ENCODE peak calls at places on chromosomes 5 and 9, in nine cellular contexts. One of them, this sample, is unnamed.
A peak's percentile ranks its signal among the peaks of the same experiment; 100 is the strongest.

GRCh38 chr5:43699910-43700309 is 96.9 kb downstream of the NNT start:
- DNase-seq in lower leg skin: no peak
- DNase-seq in spleen: no peak
- DNase-seq in A549: no peak
- DNase-seq in heart left ventricle: no peak
- DNase-seq in uterus: no peak
- DNase-seq in GM12891: no peak
- DNase-seq in endothelial cell of umbilical vein: no peak
- DNase-seq in GM12892: no peak
- DNase-seq in this sample: no peak

GRCh38 chr5:17132444-17133083 is 84.9 kb upstream of the BASP1 start:
- DNase-seq in lower leg skin: no peak
- DNase-seq in spleen: no peak
- DNase-seq in A549: peak; percentile 48
- DNase-seq in heart left ventricle: no peak
- DNase-seq in uterus: no peak
- DNase-seq in GM12891: peak; percentile 8
- DNase-seq in endothelial cell of umbilical vein: peak; percentile 67
- DNase-seq in GM12892: no peak
- DNase-seq in this sample: peak; percentile 22

GRCh38 chr9:101751895-101752294 is 13.4 kb upstream of the GRIN3A start:
- DNase-seq in lower leg skin: no peak
- DNase-seq in spleen: no peak
- DNase-seq in A549: no peak
- DNase-seq in heart left ventricle: no peak
- DNase-seq in uterus: no peak
- DNase-seq in GM12891: no peak
- DNase-seq in endothelial cell of umbilical vein: no peak
- DNase-seq in GM12892: no peak
- DNase-seq in this sample: no peak

GRCh38 chr5:113179156-113179555 is 202.6 kb downstream of the DCP2 start:
- DNase-seq in lower leg skin: no peak
- DNase-seq in spleen: no peak
- DNase-seq in A549: no peak
- DNase-seq in heart left ventricle: no peak
- DNase-seq in uterus: no peak
- DNase-seq in GM12891: no peak
- DNase-seq in endothelial cell of umbilical vein: no peak
- DNase-seq in GM12892: no peak
- DNase-seq in this sample: no peak

GRCh38 chr9:87479801-87480201 is 17.9 kb upstream of the DAPK1 start:
- DNase-seq in lower leg skin: peak; percentile 41
- DNase-seq in spleen: no peak
- DNase-seq in A549: no peak
- DNase-seq in heart left ventricle: peak; percentile 26
- DNase-seq in uterus: no peak
- DNase-seq in GM12891: peak; percentile 19
- DNase-seq in endothelial cell of umbilical vein: no peak
- DNase-seq in GM12892: peak; percentile 53
- DNase-seq in this sample: peak; percentile 15

GRCh38 chr5:16574789-16575785 is 41.7 kb downstream of the RETREG1 start:
- DNase-seq in lower leg skin: peak; percentile 35
- DNase-seq in spleen: no peak
- DNase-seq in A549: no peak
- DNase-seq in heart left ventricle: peak; percentile 47
- DNase-seq in uterus: no peak
- DNase-seq in GM12891: no peak
- DNase-seq in endothelial cell of umbilical vein: no peak
- DNase-seq in GM12892: no peak
- DNase-seq in this sample: no peak

GRCh38 chr9:19935422-19935821 is 146.6 kb upstream of the SLC24A2 start:
- DNase-seq in lower leg skin: no peak
- DNase-seq in spleen: no peak
- DNase-seq in A549: no peak
- DNase-seq in heart left ventricle: no peak
- DNase-seq in uterus: no peak
- DNase-seq in GM12891: no peak
- DNase-seq in endothelial cell of umbilical vein: no peak
- DNase-seq in GM12892: no peak
- DNase-seq in this sample: no peak

GRCh38 chr9:127664678-127665507 is 41.9 kb upstream of the CFAP157 start:
- DNase-seq in lower leg skin: no peak
- DNase-seq in spleen: no peak
- DNase-seq in A549: no peak
- DNase-seq in heart left ventricle: no peak
- DNase-seq in uterus: no peak
- DNase-seq in GM12891: no peak
- DNase-seq in endothelial cell of umbilical vein: peak; percentile 67
- DNase-seq in GM12892: no peak
- DNase-seq in this sample: no peak

GRCh38 chr5:55633574-55634203 is 78.4 kb downstream of the SLC38A9 start:
- DNase-seq in lower leg skin: no peak
- DNase-seq in spleen: no peak
- DNase-seq in A549: no peak
- DNase-seq in heart left ventricle: peak; percentile 54
- DNase-seq in uterus: peak; percentile 39
- DNase-seq in GM12891: no peak
- DNase-seq in endothelial cell of umbilical vein: no peak
- DNase-seq in GM12892: no peak
- DNase-seq in this sample: no peak

GRCh38 chr5:159441441-159441840 is 111.2 kb upstream of the IL12B start:
- DNase-seq in lower leg skin: no peak
- DNase-seq in spleen: no peak
- DNase-seq in A549: peak; percentile 74
- DNase-seq in heart left ventricle: peak; percentile 50
- DNase-seq in uterus: no peak
- DNase-seq in GM12891: no peak
- DNase-seq in endothelial cell of umbilical vein: no peak
- DNase-seq in GM12892: no peak
- DNase-seq in this sample: no peak

GRCh38 chr5:54135042-54135441 is 175.3 kb downstream of the ARL15 start:
- DNase-seq in lower leg skin: no peak
- DNase-seq in spleen: no peak
- DNase-seq in A549: no peak
- DNase-seq in heart left ventricle: no peak
- DNase-seq in uterus: no peak
- DNase-seq in GM12891: no peak
- DNase-seq in endothelial cell of umbilical vein: no peak
- DNase-seq in GM12892: no peak
- DNase-seq in this sample: no peak

DNA sequence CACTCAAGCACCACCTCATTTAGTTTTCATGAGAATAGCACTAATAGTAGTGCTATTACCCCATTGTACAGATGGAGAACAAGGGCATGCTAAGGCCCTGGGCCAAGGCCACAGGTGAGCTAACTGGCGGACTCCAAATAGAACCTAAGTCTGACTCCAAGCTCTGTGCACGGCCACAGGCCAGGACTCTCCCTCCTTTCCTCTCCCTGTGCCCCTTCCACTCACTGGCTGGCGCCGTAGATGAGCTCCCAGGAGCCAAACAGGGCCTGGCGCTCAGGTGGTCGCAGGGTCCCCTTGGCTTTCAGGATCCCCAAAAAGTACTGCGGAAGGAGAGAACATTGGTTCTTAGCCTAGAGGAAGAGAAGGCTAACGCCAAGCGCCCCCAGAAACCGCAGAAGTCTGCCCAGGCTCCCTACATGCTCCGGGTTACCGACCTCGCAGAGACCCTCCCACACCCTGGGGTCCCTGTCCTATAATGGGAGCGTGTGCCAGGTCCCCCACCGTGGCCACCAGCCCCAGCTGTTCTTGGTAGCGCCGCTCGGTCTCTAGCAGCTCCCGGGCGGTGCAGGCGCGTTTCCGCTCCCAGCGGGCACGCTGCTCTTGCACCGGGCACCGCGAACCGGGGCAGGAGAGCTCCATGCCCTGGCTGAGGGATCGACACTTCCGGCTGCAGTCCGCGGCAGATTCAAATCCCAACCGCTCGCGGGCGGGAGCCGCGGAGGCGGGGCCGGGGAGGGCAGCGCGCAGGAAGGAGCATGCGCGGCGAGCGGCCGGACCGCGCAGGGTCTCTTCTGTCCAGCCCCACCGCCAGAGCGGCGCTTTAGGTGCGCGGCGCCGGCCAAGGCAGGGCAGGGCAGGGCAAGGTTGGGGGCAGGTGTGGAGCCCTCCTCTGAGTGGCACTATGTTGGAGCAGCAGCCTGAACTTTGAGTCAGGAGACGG is at the start of gene ARHGEF39:
- DNase-seq in lower leg skin: no peak
- DNase-seq in spleen: peak; percentile 92
- DNase-seq in A549: peak; percentile 94
- DNase-seq in heart left ventricle: peak; percentile 78
- DNase-seq in uterus: peak; percentile 68
- DNase-seq in GM12891: peak; percentile 89
- DNase-seq in endothelial cell of umbilical vein: peak; percentile 81
- DNase-seq in GM12892: peak; percentile 94
- DNase-seq in this sample: peak; percentile 88
- TF ChIP-seq POLR2A in lower leg skin: no peak
- TF ChIP-seq POLR2A in spleen: no peak
- TF ChIP-seq POLR2A in A549: peak; percentile 65
- TF ChIP-seq POLR2A in heart left ventricle: peak; percentile 44
- TF ChIP-seq POLR2A in uterus: peak; percentile 24
- TF ChIP-seq POLR2A in GM12891: no peak
- TF ChIP-seq POLR2A in endothelial cell of umbilical vein: peak; percentile 24
- TF ChIP-seq POLR2A in GM12892: peak; percentile 69
- TF ChIP-seq POLR2A in this sample: peak; percentile 84

GRCh38 chr9:69173497-69173890 is 583 bp upstream of the TJP2 start:
- DNase-seq in lower leg skin: no peak
- DNase-seq in spleen: no peak
- DNase-seq in A549: no peak
- DNase-seq in heart left ventricle: no peak
- DNase-seq in uterus: peak; percentile 66
- DNase-seq in GM12891: no peak
- DNase-seq in endothelial cell of umbilical vein: peak; percentile 68
- DNase-seq in GM12892: no peak
- DNase-seq in this sample: no peak

GRCh38 chr9:69175488-69175872 is 1.4 kb downstream of the TJP2 start:
- DNase-seq in lower leg skin: no peak
- DNase-seq in spleen: no peak
- DNase-seq in A549: no peak
- DNase-seq in heart left ventricle: no peak
- DNase-seq in uterus: no peak
- DNase-seq in GM12891: no peak
- DNase-seq in endothelial cell of umbilical vein: no peak
- DNase-seq in GM12892: no peak
- DNase-seq in this sample: peak; percentile 55

GRCh38 chr9:69172895-69173294 is 1.2 kb upstream of the TJP2 start:
- DNase-seq in lower leg skin: no peak
- DNase-seq in spleen: no peak
- DNase-seq in A549: no peak
- DNase-seq in heart left ventricle: no peak
- DNase-seq in uterus: no peak
- DNase-seq in GM12891: no peak
- DNase-seq in endothelial cell of umbilical vein: peak; percentile 47
- DNase-seq in GM12892: no peak
- DNase-seq in this sample: no peak

GRCh38 chr9:69174645-69175487 is 789 bp downstream of the TJP2 start:
- DNase-seq in lower leg skin: peak; percentile 79
- DNase-seq in spleen: no peak
- DNase-seq in A549: no peak
- DNase-seq in heart left ventricle: peak; percentile 60
- DNase-seq in uterus: peak; percentile 71
- DNase-seq in GM12891: peak; percentile 30
- DNase-seq in endothelial cell of umbilical vein: peak; percentile 57
- DNase-seq in GM12892: peak; percentile 39
- DNase-seq in this sample: peak; percentile 32

GRCh38 chr9:69173891-69174644 is at the start of gene TJP2:
- DNase-seq in lower leg skin: peak; percentile 38
- DNase-seq in spleen: peak; percentile 88
- DNase-seq in A549: no peak
- DNase-seq in heart left ventricle: peak; percentile 81
- DNase-seq in uterus: peak; percentile 40
- DNase-seq in GM12891: peak; percentile 58
- DNase-seq in endothelial cell of umbilical vein: peak; percentile 64
- DNase-seq in GM12892: peak; percentile 57
- DNase-seq in this sample: peak; percentile 85
- TF ChIP-seq POLR2A in lower leg skin: no peak
- TF ChIP-seq POLR2A in spleen: no peak
- TF ChIP-seq POLR2A in A549: no peak
- TF ChIP-seq POLR2A in heart left ventricle: peak; percentile 63
- TF ChIP-seq POLR2A in uterus: no peak
- TF ChIP-seq POLR2A in GM12891: no peak
- TF ChIP-seq POLR2A in endothelial cell of umbilical vein: peak; percentile 31
- TF ChIP-seq POLR2A in GM12892: peak; percentile 65
- TF ChIP-seq POLR2A in this sample: peak; percentile 6

DNA sequence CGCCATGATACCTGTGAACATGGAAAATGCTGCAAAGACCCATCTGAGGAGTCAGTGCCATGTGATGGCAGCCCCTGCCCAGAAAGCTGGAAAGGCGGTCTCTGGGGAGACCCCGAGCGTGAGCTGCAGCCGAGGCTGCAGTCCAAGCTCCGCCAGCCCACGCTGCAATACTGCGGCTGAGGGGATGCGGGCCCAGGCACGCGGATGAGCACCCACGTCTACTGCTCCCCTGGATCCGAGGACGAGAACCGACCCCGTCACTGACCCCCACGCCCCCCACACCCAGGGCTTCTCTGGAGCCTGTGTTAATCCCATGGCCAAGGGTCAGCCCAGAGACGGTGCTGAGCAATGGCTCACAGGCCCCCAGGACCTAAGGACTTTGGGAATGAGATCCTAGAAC is 32.4 kb downstream of the SLC12A7 start:
- DNase-seq in lower leg skin: no peak
- DNase-seq in spleen: no peak
- DNase-seq in A549: no peak
- DNase-seq in heart left ventricle: no peak
- DNase-seq in uterus: no peak
- DNase-seq in GM12891: no peak
- DNase-seq in endothelial cell of umbilical vein: no peak
- DNase-seq in GM12892: no peak
- DNase-seq in this sample: no peak
- TF ChIP-seq POLR2A in lower leg skin: no peak
- TF ChIP-seq POLR2A in spleen: no peak
- TF ChIP-seq POLR2A in A549: no peak
- TF ChIP-seq POLR2A in heart left ventricle: no peak
- TF ChIP-seq POLR2A in uterus: no peak
- TF ChIP-seq POLR2A in GM12891: no peak
- TF ChIP-seq POLR2A in endothelial cell of umbilical vein: no peak
- TF ChIP-seq POLR2A in GM12892: no peak
- TF ChIP-seq POLR2A in this sample: no peak

DNA sequence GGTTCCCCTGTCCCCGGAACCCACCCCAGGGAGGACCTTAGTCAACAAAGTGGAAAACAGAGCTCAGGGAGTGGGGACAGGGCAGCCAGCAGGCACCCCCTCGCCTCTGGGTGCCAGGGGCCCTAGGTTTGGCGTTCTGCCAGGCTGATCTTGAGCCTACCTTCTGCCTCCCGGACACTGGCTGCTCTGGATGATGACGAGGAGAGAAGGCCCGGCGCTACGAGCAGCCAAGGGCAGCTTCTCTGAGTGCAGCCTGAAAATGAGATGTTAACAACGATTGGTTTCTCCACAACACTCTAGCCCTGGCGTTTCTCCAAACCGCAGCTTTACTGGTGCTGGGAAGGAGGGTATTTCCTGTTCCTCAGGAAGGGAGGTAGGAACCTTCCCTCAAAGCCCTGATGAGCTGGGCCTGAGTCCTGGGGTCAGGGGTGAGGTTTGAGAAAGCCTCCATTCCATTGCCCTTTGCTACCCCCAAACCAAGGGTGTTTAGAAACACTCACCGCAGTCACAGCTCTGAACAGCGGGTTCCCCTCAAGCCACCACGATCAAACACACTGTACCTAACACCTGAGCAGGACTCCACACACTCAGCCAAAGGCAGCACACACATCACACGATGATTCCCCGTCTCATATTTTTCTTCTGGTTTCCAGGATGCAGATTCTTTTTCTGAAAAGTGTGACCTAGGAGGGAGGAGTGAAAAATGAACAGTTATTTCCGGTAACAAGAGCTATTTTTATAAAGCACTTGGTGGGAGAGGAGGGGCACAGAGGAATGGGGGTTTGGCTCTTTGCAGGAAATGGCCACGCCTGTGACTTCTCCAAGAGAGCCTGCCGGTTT is at the start of gene STING1:
- DNase-seq in lower leg skin: peak; percentile 82
- DNase-seq in spleen: peak; percentile 88
- DNase-seq in A549: no peak
- DNase-seq in heart left ventricle: peak; percentile 85
- DNase-seq in uterus: peak; percentile 84
- DNase-seq in GM12891: no peak
- DNase-seq in endothelial cell of umbilical vein: peak; percentile 90
- DNase-seq in GM12892: no peak
- DNase-seq in this sample: peak; percentile 87
- TF ChIP-seq POLR2A in lower leg skin: no peak
- TF ChIP-seq POLR2A in spleen: peak; percentile 37
- TF ChIP-seq POLR2A in A549: no peak
- TF ChIP-seq POLR2A in heart left ventricle: peak; percentile 25
- TF ChIP-seq POLR2A in uterus: no peak
- TF ChIP-seq POLR2A in GM12891: no peak
- TF ChIP-seq POLR2A in endothelial cell of umbilical vein: peak; percentile 58
- TF ChIP-seq POLR2A in GM12892: no peak
- TF ChIP-seq POLR2A in this sample: peak; percentile 67